ENCODE peak calls at places on chromosome 10, in nine cellular contexts. N is fibroblast of lung, K is NB4, R is kidney, C is Panc1, E is RWPE2, B is astrocyte of the spinal cord, V is adrenal gland, O is HepG2. D is an unnamed sample.

GRCh38 chr10:3532644-3533043 is 252.4 kb downstream of the KLF6 start:
- DNase-seq in R (no peak), C (no peak), V (no peak), E (no peak), O (no peak), B (peak), K (peak), N (no peak), D (no peak)

GRCh38 chr10:28429573-28430216 is 103.2 kb upstream of the WAC start:
- DNase-seq in E (no peak), C (no peak), R (no peak), V (no peak), O (peak), N (peak), B (no peak), K (peak), D (no peak)

GRCh38 chr10:15325243-15326002 is 45.7 kb downstream of the FAM171A1 start:
- DNase-seq in K (peak), C (no peak), R (no peak), B (peak), O (no peak), N (peak), E (no peak), V (peak), D (no peak)

GRCh38 chr10:63346015-63346441 is 119.7 kb downstream of the JMJD1C start:
- DNase-seq in C (no peak), B (peak), O (peak), N (peak), R (no peak), K (peak), E (no peak), V (no peak), D (no peak)

GRCh38 chr10:129328531-129328930 is 138.5 kb upstream of the MGMT start:
- DNase-seq in N (peak), K (no peak), R (no peak), O (no peak), E (no peak), C (no peak), V (no peak), B (no peak), D (no peak)

GRCh38 chr10:124722812-124723783 is 21.1 kb downstream of the FAM53B start:
- DNase-seq in V (peak), E (no peak), N (no peak), O (no peak), K (peak), R (peak), C (no peak), B (no peak), D (peak)

GRCh38 chr10:49831352-49832040 is 69.4 kb upstream of the OGDHL start:
- DNase-seq in C (no peak), E (no peak), K (no peak), N (no peak), R (no peak), B (peak), O (no peak), V (peak), D (no peak)

GRCh38 chr10:125859128-125859817 is 21.8 kb downstream of the DHX32 start:
- DNase-seq in N (no peak), V (no peak), C (no peak), E (no peak), K (no peak), O (no peak), B (no peak), R (no peak), D (no peak)

GRCh38 chr10:95756061-95756751 is at the start of gene ENTPD1:
- DNase-seq in R (peak), V (no peak), K (peak), N (peak), E (no peak), C (no peak), B (no peak), O (no peak), D (no peak)

GRCh38 chr10:62815373-62816111 is 624 bp downstream of the EGR2 start:
- DNase-seq in O (no peak), N (no peak), E (no peak), R (peak), B (peak), V (no peak), C (no peak), K (peak), D (no peak)

GRCh38 chr10:77641344-77641743 is 3.7 kb upstream of the KCNMA1 start:
- DNase-seq in E (no peak), K (no peak), N (no peak), B (no peak), V (no peak), R (no peak), C (no peak), O (no peak), D (no peak)

GRCh38 chr10:10758306-10758705 is 259.4 kb upstream of the CELF2 start:
- DNase-seq in C (no peak), K (no peak), R (no peak), E (no peak), V (no peak), O (no peak), B (no peak), N (no peak), D (no peak)

GRCh38 chr10:80276335-80276734 is 13.1 kb downstream of the MAT1A start:
- DNase-seq in R (no peak), V (no peak), E (no peak), N (no peak), C (no peak), O (no peak), B (no peak), K (no peak), D (no peak)

DNA sequence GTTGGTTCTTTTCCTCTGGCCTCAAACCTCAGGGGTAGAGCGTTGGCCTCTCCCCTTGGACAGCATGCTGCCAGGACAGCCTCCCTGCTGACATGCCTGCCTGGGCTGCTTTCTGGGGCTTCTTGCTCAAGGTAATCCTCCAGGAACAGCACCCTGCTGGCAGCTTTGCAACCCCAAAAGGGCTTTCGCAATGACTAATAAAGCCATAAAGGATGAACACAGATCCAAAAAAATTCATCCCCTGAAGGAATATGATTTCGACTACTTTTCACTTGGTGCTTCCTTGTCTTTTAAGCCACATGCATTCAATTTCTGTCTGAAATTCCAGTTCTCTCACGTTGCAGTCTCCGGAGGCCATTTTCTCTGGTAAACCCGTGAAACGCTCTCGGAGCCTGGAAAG is 15.1 kb upstream of the SH3PXD2A start:
- DNase-seq in K (peak), E (peak), O (no peak), N (no peak), R (no peak), B (peak), V (no peak), C (no peak), D (no peak)
- TF ChIP-seq CTCF in K (no peak), E (no peak), O (no peak), N (no peak), R (no peak), B (no peak), V (no peak), C (no peak), D (no peak)

DNA sequence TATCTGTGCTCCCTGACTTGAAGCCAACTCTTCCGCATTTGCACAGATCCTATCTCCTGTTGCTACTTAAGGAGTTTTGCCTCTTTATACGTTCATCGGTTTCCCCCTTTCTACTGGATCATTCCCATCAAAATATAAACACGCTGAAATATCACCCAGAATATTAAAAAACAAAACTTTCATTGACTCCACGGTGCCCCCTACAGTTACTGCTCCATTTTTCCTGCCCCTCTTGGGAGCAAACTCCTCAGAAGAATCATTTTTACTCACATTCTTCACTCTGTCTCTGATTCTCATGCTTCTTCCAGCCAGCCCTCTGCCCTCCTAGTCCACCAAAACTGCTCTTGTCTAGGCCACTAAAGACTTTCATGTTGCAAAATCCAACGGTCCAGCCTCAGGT is 66.4 kb downstream of the MYOF start:
- DNase-seq in B (no peak), V (no peak), E (no peak), R (no peak), C (no peak), K (no peak), N (no peak), O (no peak), D (no peak)
- TF ChIP-seq CTCF in B (peak), V (no peak), E (no peak), R (no peak), C (no peak), K (peak), N (no peak), O (no peak), D (no peak)

GRCh38 chr10:75187961-75188426 is 22.6 kb upstream of the VDAC2 start:
- DNase-seq in V (peak), N (peak), K (peak), O (peak), R (no peak), B (peak), C (no peak), E (no peak), D (no peak)
- TF ChIP-seq CTCF in V (peak), N (peak), K (peak), O (peak), R (peak), B (peak), C (peak), E (peak), D (peak)

DNA sequence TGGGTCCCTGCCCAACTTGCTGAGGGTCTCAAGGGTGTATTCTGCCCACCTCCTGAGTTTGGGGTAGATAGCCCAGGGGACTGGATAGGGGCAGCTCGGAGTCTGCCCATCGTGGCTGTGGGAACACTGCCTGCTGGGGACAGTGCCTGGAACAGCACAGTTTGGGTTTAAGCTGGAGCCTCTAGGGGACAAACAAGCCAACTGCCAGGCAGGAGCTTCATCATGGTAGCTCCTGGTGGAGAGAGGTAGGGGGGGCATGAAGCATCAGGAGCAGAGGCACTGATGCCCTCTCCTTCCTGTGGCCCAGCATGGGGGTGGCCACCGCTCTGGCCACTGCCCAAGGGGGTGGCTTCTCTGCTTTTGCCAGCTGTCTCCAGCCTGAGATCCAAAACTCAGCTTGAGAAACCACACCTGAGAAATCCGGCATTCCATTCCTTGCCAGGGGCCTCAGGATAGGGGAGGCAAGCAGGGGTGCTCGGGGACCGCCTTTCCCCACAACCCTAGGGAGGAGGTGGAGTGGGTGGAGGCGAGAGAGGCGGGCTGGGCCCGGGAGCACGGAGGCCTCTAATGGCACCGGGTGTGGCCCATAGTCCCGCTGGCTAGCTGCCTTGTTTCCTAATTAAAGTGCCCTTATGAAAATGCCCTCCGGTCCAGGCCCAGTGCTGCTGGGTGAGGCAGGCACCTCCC is 47.6 kb downstream of the UNC5B start:
- DNase-seq in N (peak), R (peak), V (no peak), K (no peak), E (no peak), B (no peak), C (no peak), O (no peak), D (no peak)
- TF ChIP-seq CTCF in N (no peak), R (no peak), V (no peak), K (no peak), E (no peak), B (peak), C (no peak), O (no peak), D (no peak)

GRCh38 chr10:32207544-32207943 is 139.4 kb downstream of the EPC1 start:
- DNase-seq in K (peak), N (peak), V (peak), B (peak), C (no peak), E (no peak), O (peak), R (no peak), D (no peak)

GRCh38 chr10:32204606-32205005 is 142.4 kb downstream of the EPC1 start:
- DNase-seq in C (no peak), R (no peak), E (no peak), V (no peak), B (no peak), O (no peak), N (no peak), K (no peak), D (no peak)

GRCh38 chr10:32205666-32206065 is 141.3 kb downstream of the EPC1 start:
- DNase-seq in E (no peak), O (no peak), V (no peak), N (no peak), R (no peak), B (peak), K (no peak), C (no peak), D (no peak)

GRCh38 chr10:32211046-32211363 is 136.0 kb downstream of the EPC1 start:
- DNase-seq in N (no peak), V (no peak), B (no peak), R (no peak), C (no peak), K (no peak), E (no peak), O (no peak), D (no peak)

DNA sequence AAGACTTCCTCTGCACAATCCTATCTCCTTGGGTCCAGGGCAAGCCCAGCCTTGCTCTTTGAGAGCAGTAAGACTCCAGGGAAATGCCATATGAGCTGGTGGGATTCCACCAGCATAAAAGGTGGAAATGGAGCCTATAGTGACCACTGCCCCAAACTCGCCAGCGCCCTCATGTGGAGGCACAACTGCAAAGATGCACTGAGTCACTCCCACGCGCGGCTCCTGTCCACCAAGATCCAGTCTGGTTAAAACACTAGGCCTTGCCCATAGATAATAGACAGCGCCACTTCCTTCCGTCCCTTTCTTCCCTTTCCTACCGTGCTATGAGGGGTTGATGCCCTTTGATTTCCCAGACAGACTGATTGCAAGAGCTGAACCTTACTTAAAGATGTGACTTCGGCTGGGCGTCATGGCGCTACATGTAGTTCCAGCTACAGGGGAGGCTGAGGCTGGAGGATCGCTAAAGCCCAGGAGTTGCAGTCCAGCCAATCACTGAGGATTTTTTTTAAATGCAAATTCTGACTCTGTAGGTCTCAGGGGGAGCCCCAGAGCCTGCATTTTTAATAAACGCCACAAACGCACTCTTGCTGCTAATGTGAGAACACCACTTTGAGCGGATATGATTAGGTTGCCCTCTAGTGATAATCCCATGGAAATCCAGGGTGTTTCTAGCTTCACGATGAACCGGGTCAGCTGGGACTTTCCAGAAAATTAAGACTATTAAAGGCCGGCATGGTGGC is 136.5 kb downstream of the EPC1 start:
- DNase-seq in N (peak), E (no peak), R (no peak), K (peak), O (peak), V (peak), C (no peak), B (peak), D (no peak)
- TF ChIP-seq CTCF in N (peak), E (peak), R (peak), K (peak), O (peak), V (peak), C (peak), B (peak), D (no peak)

DNA sequence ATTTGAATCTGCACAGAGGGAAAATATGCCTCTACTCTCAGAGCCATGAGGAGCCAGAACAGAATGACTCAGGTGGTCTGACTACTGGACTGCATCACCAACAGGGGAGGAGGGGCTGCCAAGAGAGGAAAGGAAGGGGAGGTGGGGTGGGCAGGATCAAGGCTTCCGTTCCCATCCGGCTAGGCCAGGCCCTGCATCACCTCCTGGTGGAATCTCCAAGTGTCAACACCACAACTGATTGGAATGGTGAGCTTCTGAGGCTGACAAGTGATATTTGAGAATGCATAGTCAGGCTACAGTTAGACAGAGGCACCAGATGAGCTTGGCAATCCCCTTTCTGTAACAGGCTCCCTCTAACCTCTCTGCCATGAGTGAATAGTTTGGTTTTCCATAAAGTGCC is 10.4 kb upstream of the GPR26 start:
- DNase-seq in O (no peak), V (no peak), C (no peak), B (no peak), R (no peak), N (no peak), E (peak), K (no peak), D (peak)
- TF ChIP-seq CTCF in O (no peak), V (no peak), C (no peak), B (no peak), R (no peak), N (no peak), E (no peak), K (no peak), D (no peak)